ENCODE peak calls at places on chromosomes 1 and 21, in nine cellular contexts. S is anterior cingulate cortex, J is KBM-7, M is pulmonary artery endothelial cell, W is GM13976, N is brain microvascular endothelial cell, T is HepG2, V is psoas muscle, A is posterior cingulate gyrus. L is an unnamed sample.

GRCh38 chr1:6488602-6489382 is 2.7 kb downstream of the PLEKHG5 start:
- DNase-seq in N (no peak), V (no peak), S (no peak), A (no peak), W (no peak), J (no peak), T (no peak), M (no peak), L (no peak)

GRCh38 chr1:35499652-35500176 is 57.5 kb downstream of the KIAA0319L start:
- DNase-seq in M (no peak), T (no peak), N (no peak), A (no peak), S (no peak), W (no peak), V (no peak), J (peak; percentile 31), L (no peak)

GRCh38 chr1:66303646-66304045 is 230.3 kb upstream of the SGIP1 start:
- DNase-seq in J (no peak), A (no peak), V (no peak), M (no peak), S (no peak), T (no peak), N (no peak), W (no peak), L (no peak)

GRCh38 chr1:65791860-65792670 is 630 bp upstream of the PDE4B start:
- DNase-seq in S (peak; percentile 6), T (no peak), J (no peak), M (no peak), N (peak; percentile 1), W (peak; percentile 15), A (peak; percentile 16), V (no peak), L (peak; percentile 10)

GRCh38 chr21:28431527-28432200 is 561.0 kb downstream of the LTN1 start:
- DNase-seq in A (no peak), T (no peak), J (no peak), M (no peak), N (no peak), W (no peak), V (no peak), S (no peak), L (no peak)

GRCh38 chr21:19810779-19811178 is 1187.4 kb upstream of the NCAM2 start:
- DNase-seq in N (no peak), S (no peak), T (no peak), A (no peak), V (no peak), J (no peak), M (no peak), W (no peak), L (no peak)

GRCh38 chr1:102858695-102859094 is 249.6 kb downstream of the COL11A1 start:
- DNase-seq in S (no peak), A (no peak), N (no peak), W (no peak), J (no peak), T (no peak), V (no peak), M (no peak), L (no peak)

GRCh38 chr1:116379674-116380498 is 6.8 kb downstream of the ATP1A1 start:
- DNase-seq in T (peak; percentile 27), W (no peak), M (no peak), S (no peak), V (no peak), J (no peak), A (no peak), N (no peak), L (no peak)

GRCh38 chr1:188170935-188171334 is 1342.2 kb downstream of the PLA2G4A start:
- DNase-seq in V (no peak), A (no peak), S (no peak), W (no peak), J (no peak), T (no peak), N (no peak), M (no peak), L (no peak)

GRCh38 chr1:29669488-29669871 is 433.2 kb downstream of the PTPRU start:
- DNase-seq in V (no peak), N (no peak), M (no peak), S (no peak), A (no peak), T (no peak), J (no peak), W (no peak), L (no peak)

GRCh38 chr1:221279146-221279545 is 399.9 kb downstream of the HLX start:
- DNase-seq in W (no peak), J (no peak), T (no peak), A (no peak), S (no peak), V (no peak), M (no peak), N (no peak), L (no peak)

GRCh38 chr1:205060746-205061145 is 17.7 kb downstream of the CNTN2 start:
- DNase-seq in J (no peak), A (no peak), S (no peak), V (no peak), W (peak; percentile 32), M (no peak), T (no peak), N (no peak), L (no peak)

GRCh38 chr1:32240140-32240951 is 6.7 kb upstream of the FAM167B start:
- DNase-seq in J (no peak), T (no peak), S (peak; percentile 26), M (no peak), A (peak; percentile 68), N (no peak), W (no peak), V (peak; percentile 67), L (peak; percentile 89)

GRCh38 chr1:24903560-24903954 is 26.5 kb downstream of the RUNX3 start:
- DNase-seq in W (no peak), M (no peak), S (no peak), V (no peak), J (no peak), N (no peak), T (no peak), A (no peak), L (no peak)

GRCh38 chr1:3420218-3420951 is 34.1 kb upstream of the ARHGEF16 start:
- DNase-seq in S (no peak), V (no peak), W (no peak), M (no peak), A (no peak), T (no peak), J (no peak), N (no peak), L (no peak)

GRCh38 chr1:248373761-248374160 is 1.8 kb upstream of the OR2T6 start:
- DNase-seq in W (no peak), A (no peak), V (no peak), S (no peak), J (no peak), T (no peak), M (no peak), N (no peak), L (no peak)

GRCh38 chr1:44151808-44152207 is 10.4 kb upstream of the KLF18 start:
- DNase-seq in J (no peak), N (no peak), T (no peak), S (no peak), A (no peak), V (no peak), W (no peak), M (no peak), L (no peak)

GRCh38 chr1:29683472-29683871 is 447.1 kb downstream of the PTPRU start:
- DNase-seq in S (no peak), A (no peak), M (no peak), J (no peak), N (no peak), W (no peak), V (no peak), T (no peak), L (no peak)

GRCh38 chr21:38293765-38294164 is 37.0 kb downstream of the KCNJ15 start:
- DNase-seq in T (peak; percentile 20), S (no peak), N (no peak), A (no peak), M (no peak), J (no peak), V (no peak), W (no peak), L (no peak)

GRCh38 chr21:16573581-16573980 is 843.8 kb downstream of the USP25 start:
- DNase-seq in M (no peak), A (no peak), T (no peak), W (no peak), S (no peak), V (no peak), J (no peak), N (peak; percentile 53), L (no peak)

GRCh38 chr1:170537798-170538503 is 6.0 kb downstream of the GORAB start:
- DNase-seq in J (no peak), V (no peak), M (no peak), W (no peak), T (peak; percentile 30), A (no peak), S (no peak), N (peak; percentile 6), L (no peak)

GRCh38 chr1:17091252-17091651 is 28.0 kb downstream of the PADI2 start:
- DNase-seq in S (no peak), V (no peak), T (no peak), N (no peak), W (no peak), A (no peak), M (no peak), J (no peak), L (no peak)

GRCh38 chr1:18299441-18300338 is 181.0 kb upstream of the KLHDC7A start:
- DNase-seq in W (peak; percentile 70), A (no peak), S (no peak), V (no peak), N (no peak), M (no peak), J (no peak), T (peak; percentile 13), L (peak; percentile 74)

GRCh38 chr1:162342452-162342983 is 34.1 kb downstream of the SPATA46 start:
- DNase-seq in A (no peak), T (no peak), N (no peak), M (no peak), V (no peak), J (no peak), W (no peak), S (no peak), L (no peak)

GRCh38 chr1:30706528-30706927 is 16.9 kb downstream of the MATN1 start:
- DNase-seq in T (no peak), N (peak; percentile 60), S (no peak), A (peak; percentile 49), J (no peak), V (peak; percentile 65), M (no peak), W (no peak), L (no peak)

GRCh38 chr1:238628130-238628529 is 737.4 kb upstream of the ZP4 start:
- DNase-seq in N (no peak), S (no peak), V (no peak), M (no peak), J (no peak), T (no peak), W (no peak), A (no peak), L (no peak)

GRCh38 chr1:59223213-59223612 is 73.7 kb upstream of the FGGY start:
- DNase-seq in S (no peak), M (no peak), W (no peak), T (no peak), A (no peak), V (peak; percentile 37), J (no peak), N (no peak), L (no peak)

GRCh38 chr1:167165948-167166702 is 54.6 kb upstream of the POU2F1 start:
- DNase-seq in J (no peak), W (no peak), V (no peak), T (no peak), A (no peak), S (no peak), M (no peak), N (peak; percentile 51), L (peak; percentile 82)

GRCh38 chr1:15696956-15697521 is 12.9 kb downstream of the PLEKHM2 start:
- DNase-seq in W (peak; percentile 84), T (no peak), M (no peak), A (peak; percentile 51), J (peak; percentile 93), S (peak; percentile 38), N (no peak), V (no peak), L (no peak)

GRCh38 chr1:199909137-199909536 is 118.4 kb upstream of the NR5A2 start:
- DNase-seq in V (no peak), T (no peak), J (no peak), A (no peak), S (no peak), W (no peak), N (no peak), M (no peak), L (no peak)

GRCh38 chr1:151325646-151326429 is 1.4 kb downstream of the PI4KB start:
- DNase-seq in S (no peak), M (no peak), A (no peak), T (no peak), V (no peak), J (peak; percentile 16), N (no peak), W (no peak), L (no peak)